ENCODE peak calls at places on chromosome 17, in five cellular contexts. D, A, I, C and K are unnamed samples.

GRCh38 chr17:56908061-56908542 is 5.7 kb downstream of the TRIM25 start:
- DNase-seq in D (no peak), A (peak), I (no peak), C (peak), K (no peak)

GRCh38 chr17:38729368-38729885 is 714 bp upstream of the CISD3 start:
- DNase-seq in D (no peak), A (no peak), I (no peak), C (no peak), K (no peak)

GRCh38 chr17:77887464-77888241 is 70.8 kb upstream of the TNRC6C start:
- DNase-seq in D (no peak), A (peak), I (peak), C (peak), K (no peak)

GRCh38 chr17:49748791-49749190 is 15.1 kb downstream of the FAM117A start:
- DNase-seq in D (no peak), A (peak), I (no peak), C (peak), K (no peak)

GRCh38 chr17:63395075-63395815 is 50.9 kb downstream of the CYB561 start:
- DNase-seq in D (no peak), A (no peak), I (no peak), C (no peak), K (no peak)

GRCh38 chr17:81412490-81413093 is 17.3 kb downstream of the BAHCC1 start:
- DNase-seq in D (no peak), A (peak), I (no peak), C (no peak), K (no peak)

GRCh38 chr17:44044092-44044491 is 22.4 kb downstream of the LSM12 start:
- DNase-seq in D (no peak), A (no peak), I (no peak), C (no peak), K (no peak)

GRCh38 chr17:79543566-79543965 is 67.3 kb downstream of the RBFOX3 start:
- DNase-seq in D (no peak), A (no peak), I (no peak), C (no peak), K (no peak)

GRCh38 chr17:33328129-33328528 is 35.0 kb upstream of the ASIC2 start:
- DNase-seq in D (peak), A (peak), I (no peak), C (no peak), K (peak)

GRCh38 chr17:61486135-61487120 is 34.2 kb downstream of the TBX4 start:
- DNase-seq in D (no peak), A (no peak), I (no peak), C (no peak), K (no peak)
- TF ChIP-seq CTCF in D (peak), A (no peak), I (no peak), C (no peak), K (peak)

DNA sequence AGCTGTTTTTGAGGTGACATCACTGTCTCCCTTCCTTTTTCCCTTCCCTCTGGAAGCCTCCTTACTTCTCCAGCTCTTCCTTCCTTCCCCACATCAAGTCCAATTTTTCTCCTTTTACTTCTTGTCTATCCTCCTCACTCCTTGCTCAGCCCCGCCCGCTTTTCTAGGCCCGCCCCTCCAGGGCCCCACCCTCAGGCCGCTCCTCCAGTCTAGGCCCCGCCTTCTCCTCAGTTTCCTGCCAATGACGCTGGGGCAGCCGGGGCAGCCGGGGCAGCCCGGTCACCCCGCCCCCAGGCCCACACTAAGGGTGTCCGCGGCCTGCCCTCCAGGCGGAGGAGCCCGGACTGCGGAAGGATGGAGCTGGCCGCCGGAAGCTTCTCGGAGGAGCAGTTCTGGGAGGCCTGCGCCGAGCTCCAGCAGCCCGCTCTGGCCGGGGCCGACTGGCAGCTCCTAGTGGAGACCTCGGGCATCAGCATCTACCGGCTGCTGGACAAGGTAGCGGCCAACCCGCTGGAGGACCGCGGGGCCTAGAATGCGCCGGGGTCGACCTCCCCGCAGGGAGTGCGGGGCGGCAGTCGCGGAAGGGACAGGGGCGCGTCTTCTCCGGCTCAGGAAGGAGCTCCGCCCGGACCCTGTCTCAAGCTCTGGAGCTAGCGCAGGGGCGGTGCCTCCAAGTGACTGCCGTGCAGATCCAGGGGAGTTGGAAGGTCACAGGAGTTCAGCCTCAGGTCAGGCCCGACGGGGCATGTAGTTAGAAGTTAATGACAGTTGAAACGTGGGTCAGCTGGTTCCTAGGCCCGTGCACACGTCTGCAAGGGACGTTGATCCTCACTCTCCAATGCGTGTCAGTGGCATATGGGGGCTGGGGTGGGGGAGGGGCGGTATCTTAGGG is at the start of gene PCTP:
- DNase-seq in D (peak), A (peak), I (peak), C (peak), K (peak)
- TF ChIP-seq CTCF in D (peak), A (peak), I (peak), C (peak), K (peak)

DNA sequence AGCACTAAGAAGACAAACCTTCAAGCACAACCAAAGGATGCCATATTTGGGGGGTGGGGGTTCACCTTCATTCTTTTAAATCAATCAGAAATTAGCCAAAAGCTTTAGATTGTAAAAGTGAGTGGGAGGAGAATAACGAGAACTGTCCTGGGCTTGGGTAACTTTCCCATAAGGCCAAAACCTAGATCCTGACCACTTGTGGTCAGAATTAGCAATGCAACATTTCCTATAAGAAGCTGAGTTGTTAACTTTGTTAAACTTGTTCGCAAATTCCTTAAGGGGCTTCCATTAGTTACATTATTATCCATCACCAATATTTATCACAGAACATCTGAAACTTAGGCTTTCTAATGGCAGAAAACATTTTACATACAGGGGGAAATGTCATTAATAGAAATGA is 25.1 kb downstream of the STAT5B start:
- DNase-seq in D (no peak), A (no peak), I (no peak), C (no peak), K (no peak)
- TF ChIP-seq CTCF in D (no peak), A (no peak), I (no peak), C (no peak), K (peak)

DNA sequence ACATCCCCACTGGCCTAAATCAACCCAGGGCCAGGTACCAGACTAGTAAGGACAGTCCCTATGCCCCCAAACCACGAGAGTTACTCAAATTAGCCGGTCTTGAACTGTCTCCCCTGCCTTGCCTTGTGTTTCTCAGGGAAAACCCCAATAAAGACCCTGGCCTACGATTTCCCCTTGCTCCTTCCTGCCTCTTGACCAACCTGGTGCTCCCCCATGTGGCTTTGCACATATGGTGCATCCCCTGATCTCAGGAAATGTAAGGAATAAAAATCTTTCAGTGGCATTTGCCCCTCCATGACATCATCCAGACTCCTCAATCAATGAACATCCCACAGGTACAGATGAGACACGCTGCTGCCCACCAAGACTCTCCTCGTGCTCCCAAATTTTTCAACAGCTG is 87.9 kb downstream of the ZNF18 start:
- DNase-seq in D (no peak), A (no peak), I (no peak), C (no peak), K (no peak)
- TF ChIP-seq CTCF in D (no peak), A (no peak), I (no peak), C (no peak), K (peak)